ENCODE peak calls at places on chromosomes 1 and 21, in six cellular contexts. D is fibroblast of lung, L is HepG2, X is GM23338, C is IMR-90, H is H9. V is an unnamed sample.

GRCh38 chr1:224579526-224579925 is 36.6 kb upstream of the CNIH3 start:
- DNase-seq in D (peak; percentile 61), L (no peak), X (no peak), C (peak; percentile 76), H (no peak), V (peak; percentile 27)

GRCh38 chr1:180614746-180615145 is 17.1 kb upstream of the XPR1 start:
- DNase-seq in D (peak; percentile 82), L (no peak), X (no peak), C (peak; percentile 65), H (no peak), V (no peak)

GRCh38 chr21:26686278-26686677 is 113.2 kb upstream of the CYYR1 start:
- DNase-seq in D (no peak), L (no peak), X (peak; percentile 80), C (peak; percentile 44), H (peak; percentile 69), V (peak; percentile 5)

GRCh38 chr21:46066843-46067331 is 31.0 kb upstream of the COL6A2 start:
- DNase-seq in D (peak; percentile 69), L (no peak), X (no peak), C (peak; percentile 56), H (peak; percentile 40), V (no peak)

GRCh38 chr1:38114231-38114630 is 67.6 kb upstream of the POU3F1 start:
- DNase-seq in D (peak; percentile 57), L (no peak), X (no peak), C (no peak), H (no peak), V (no peak)

GRCh38 chr1:161182214-161182613 is 4.9 kb upstream of the B4GALT3 start:
- DNase-seq in D (peak; percentile 54), L (no peak), X (no peak), C (peak; percentile 60), H (no peak), V (no peak)

GRCh38 chr1:167881786-167882185 is 32.1 kb downstream of the ADCY10 start:
- DNase-seq in D (peak; percentile 34), L (peak; percentile 10), X (no peak), C (peak; percentile 64), H (no peak), V (no peak)

GRCh38 chr1:229293528-229294204 is 22.8 kb downstream of the RAB4A start:
- DNase-seq in D (no peak), L (no peak), X (no peak), C (no peak), H (no peak), V (no peak)

GRCh38 chr1:113761937-113762336 is 2.7 kb upstream of the PHTF1 start:
- DNase-seq in D (no peak), L (no peak), X (no peak), C (no peak), H (no peak), V (no peak)

GRCh38 chr1:53025034-53025777 is 36.8 kb upstream of the PODN start:
- DNase-seq in D (peak; percentile 76), L (peak; percentile 90), X (no peak), C (peak; percentile 87), H (no peak), V (peak; percentile 54)

GRCh38 chr1:160797861-160798273 is 1.9 kb downstream of the LY9 start:
- DNase-seq in D (no peak), L (no peak), X (no peak), C (no peak), H (no peak), V (no peak)

DNA sequence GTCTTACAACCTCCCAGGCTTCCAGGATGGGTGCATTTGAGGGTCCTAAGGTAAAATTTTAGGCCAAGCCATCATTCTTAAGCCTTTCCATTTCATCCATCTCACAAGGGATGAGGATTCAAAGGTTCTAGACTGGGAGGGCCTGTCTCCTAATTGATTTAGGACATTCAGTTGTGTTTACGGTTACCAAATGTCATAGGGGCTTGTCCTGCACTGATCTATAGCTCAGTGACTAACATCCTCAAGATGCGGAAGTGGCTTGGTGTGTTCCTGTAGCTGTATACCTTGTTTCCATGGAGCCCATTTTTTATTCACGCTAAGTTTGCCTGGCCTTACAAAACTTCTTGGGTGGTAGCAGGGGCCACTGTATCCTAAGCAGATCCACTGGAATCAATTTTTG is 52.8 kb downstream of the DUSP10 start:
- DNase-seq in D (no peak), L (no peak), X (no peak), C (no peak), H (no peak), V (no peak)
- H3K4me2 ChIP-seq in D (no peak overlapping the region), L (no peak overlapping the region), X (no peak overlapping the region), C (no peak overlapping the region), H (no peak overlapping the region), V (no peak overlapping the region)

GRCh38 chr1:89578940-89579684 is 53.8 kb upstream of the LRRC8C start:
- DNase-seq in D (no peak), L (no peak), X (no peak), C (no peak), H (no peak), V (no peak)
- H3K4me2 ChIP-seq in D (no peak overlapping the region), L (no peak overlapping the region), X (no peak overlapping the region), C (no peak overlapping the region), H (no peak overlapping the region), V (no peak overlapping the region)

GRCh38 chr1:228029281-228029680 is 22.5 kb downstream of the WNT3A start:
- DNase-seq in D (no peak), L (no peak), X (no peak), C (no peak), H (peak; percentile 14), V (no peak)

GRCh38 chr1:228033376-228033775 is 26.6 kb downstream of the WNT3A start:
- DNase-seq in D (no peak), L (no peak), X (no peak), C (no peak), H (no peak), V (no peak)

GRCh38 chr1:228031276-228031995 is 24.6 kb downstream of the WNT3A start:
- DNase-seq in D (no peak), L (no peak), X (no peak), C (no peak), H (peak; percentile 15), V (no peak)

GRCh38 chr1:228032041-228032440 is 25.2 kb downstream of the WNT3A start:
- DNase-seq in D (no peak), L (no peak), X (no peak), C (no peak), H (peak; percentile 6), V (no peak)

DNA sequence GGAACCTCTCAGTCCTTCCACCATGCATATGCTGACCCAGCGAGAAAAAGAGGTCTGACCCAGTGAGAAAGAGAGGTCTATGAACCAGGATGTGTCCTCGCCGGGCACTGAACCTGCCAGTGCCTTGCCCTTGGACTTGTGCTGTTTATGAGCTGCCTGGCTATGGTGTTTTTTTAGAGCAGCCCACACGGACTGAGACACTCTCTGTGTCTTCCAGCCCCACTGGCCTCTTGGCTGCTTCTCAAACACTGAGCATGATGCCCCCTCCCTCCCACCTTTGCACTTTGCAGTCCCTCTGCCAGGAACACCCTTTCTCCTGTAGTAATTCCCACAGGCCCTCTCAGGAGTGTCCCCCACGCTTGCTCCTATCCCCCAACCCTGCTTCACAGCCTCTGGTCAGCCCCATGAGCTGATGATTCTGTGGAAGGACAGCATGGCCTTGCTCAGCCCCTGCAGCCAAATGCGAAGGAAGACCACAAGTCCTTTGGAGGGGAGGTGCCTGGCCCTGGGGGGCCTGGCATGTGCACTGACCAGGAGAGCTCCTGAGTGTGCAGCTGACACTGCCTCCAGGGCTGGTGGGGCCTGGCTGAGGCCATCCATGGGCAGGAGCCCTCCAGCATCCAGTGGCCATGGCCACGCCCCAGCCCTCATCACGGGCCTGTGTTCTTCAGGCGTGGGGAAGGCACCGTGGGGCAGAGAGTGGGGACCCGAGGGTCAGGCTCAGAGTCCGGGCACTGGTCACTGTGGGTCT is 23.8 kb downstream of the WNT3A start:
- DNase-seq in D (no peak), L (no peak), X (no peak), C (no peak), H (peak; percentile 15), V (no peak)
- H3K4me2 ChIP-seq in D (no peak overlapping the region), L (no peak overlapping the region), X (no peak overlapping the region), C (no peak overlapping the region), H (no peak overlapping the region), V (no peak overlapping the region)

GRCh38 chr1:232982238-232982944 is 32.0 kb downstream of the NTPCR start:
- DNase-seq in D (peak; percentile 77), L (no peak), X (no peak), C (peak; percentile 58), H (no peak), V (peak; percentile 45)

GRCh38 chr1:232980336-232980978 is 30.0 kb downstream of the NTPCR start:
- DNase-seq in D (peak; percentile 61), L (no peak), X (peak; percentile 60), C (peak; percentile 23), H (peak; percentile 70), V (no peak)

GRCh38 chr1:232983375-232983774 is 33.0 kb downstream of the NTPCR start:
- DNase-seq in D (no peak), L (no peak), X (no peak), C (no peak), H (no peak), V (no peak)

GRCh38 chr1:232979596-232979995 is 29.2 kb downstream of the NTPCR start:
- DNase-seq in D (no peak), L (no peak), X (no peak), C (no peak), H (no peak), V (no peak)

GRCh38 chr1:232981161-232981560 is 30.8 kb downstream of the NTPCR start:
- DNase-seq in D (no peak), L (no peak), X (no peak), C (no peak), H (no peak), V (no peak)
- H3K4me2 ChIP-seq in D (no peak overlapping the region), L (no peak overlapping the region), X (no peak overlapping the region), C (no peak overlapping the region), H (no peak overlapping the region), V (no peak overlapping the region)

DNA sequence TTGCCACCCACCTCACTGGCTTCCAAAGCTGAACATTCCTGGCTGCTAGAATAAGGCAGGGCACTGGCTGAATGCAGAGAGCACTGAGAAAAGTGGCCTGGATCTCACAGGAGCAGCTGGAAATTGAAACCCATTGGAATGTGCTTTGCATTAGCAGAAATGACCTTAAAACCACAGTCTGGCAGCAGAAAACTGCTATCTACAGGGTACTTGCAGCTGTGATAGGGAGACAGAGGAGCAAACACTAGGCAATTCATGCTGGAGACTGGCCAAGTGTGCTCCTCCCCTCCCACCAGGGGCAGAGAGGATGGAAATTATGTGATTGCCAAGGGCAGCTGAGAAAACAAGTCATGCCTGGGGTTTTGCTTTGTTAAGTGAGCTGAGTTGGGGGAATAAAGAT is 47.2 kb downstream of the HSD3B1 start:
- DNase-seq in D (peak; percentile 98), L (no peak), X (no peak), C (peak; percentile 82), H (no peak), V (peak; percentile 68)
- H3K4me2 ChIP-seq in D (peak overlapping the region; percentile 20), L (no peak overlapping the region), X (no peak overlapping the region), C (peak overlapping the region; percentile 12), H (no peak overlapping the region), V (peak overlapping the region; percentile 20)